ENCODE peak calls at places on chromosomes 12 and 14, in ten cellular contexts. One of them, this sample, is unnamed.

GRCh38 chr14:97021001-97021400 is 223.8 kb downstream of the VRK1 start:
- DNase-seq in C1 segment of cervical spinal cord: no peak
- DNase-seq in stimulated activated CD4-positive, alpha-beta T cell treated with anti-CD3 and anti-CD28 coated beads, Interleukin-1b, Interleukin-23, amount 100 ng/mL, for 24 hours: no peak
- DNase-seq in adrenal gland: no peak
- DNase-seq in hypothalamus: no peak
- DNase-seq in T-helper 1 cell: no peak
- DNase-seq in neural progenitor cell: no peak
- DNase-seq in GM04503: no peak
- DNase-seq in adipocyte: no peak
- DNase-seq in stimulated activated CD8-positive, alpha-beta memory T cell treated with anti-CD3 and anti-CD28 coated beads, Interleukin-7, amount 100 ng/mL, for 4 hours: no peak
- DNase-seq in this sample: no peak

GRCh38 chr14:35963209-35963608 is 137.1 kb downstream of the BRMS1L start:
- DNase-seq in adipocyte: no peak
- DNase-seq in hypothalamus: no peak
- DNase-seq in stimulated activated CD4-positive, alpha-beta T cell treated with anti-CD3 and anti-CD28 coated beads, Interleukin-1b, Interleukin-23, amount 100 ng/mL, for 24 hours: no peak
- DNase-seq in GM04503: no peak
- DNase-seq in stimulated activated CD8-positive, alpha-beta memory T cell treated with anti-CD3 and anti-CD28 coated beads, Interleukin-7, amount 100 ng/mL, for 4 hours: no peak
- DNase-seq in C1 segment of cervical spinal cord: no peak
- DNase-seq in T-helper 1 cell: no peak
- DNase-seq in adrenal gland: no peak
- DNase-seq in neural progenitor cell: peak; percentile 38
- DNase-seq in this sample: no peak

GRCh38 chr12:57367121-57367520 is 63.7 kb downstream of the R3HDM2 start:
- DNase-seq in adipocyte: peak; percentile 14
- DNase-seq in T-helper 1 cell: no peak
- DNase-seq in stimulated activated CD4-positive, alpha-beta T cell treated with anti-CD3 and anti-CD28 coated beads, Interleukin-1b, Interleukin-23, amount 100 ng/mL, for 24 hours: no peak
- DNase-seq in hypothalamus: no peak
- DNase-seq in C1 segment of cervical spinal cord: no peak
- DNase-seq in GM04503: no peak
- DNase-seq in stimulated activated CD8-positive, alpha-beta memory T cell treated with anti-CD3 and anti-CD28 coated beads, Interleukin-7, amount 100 ng/mL, for 4 hours: no peak
- DNase-seq in adrenal gland: no peak
- DNase-seq in neural progenitor cell: no peak
- DNase-seq in this sample: no peak

GRCh38 chr14:59265808-59266207 is 77.3 kb downstream of the DAAM1 start:
- DNase-seq in T-helper 1 cell: no peak
- DNase-seq in GM04503: no peak
- DNase-seq in hypothalamus: no peak
- DNase-seq in stimulated activated CD4-positive, alpha-beta T cell treated with anti-CD3 and anti-CD28 coated beads, Interleukin-1b, Interleukin-23, amount 100 ng/mL, for 24 hours: no peak
- DNase-seq in C1 segment of cervical spinal cord: no peak
- DNase-seq in neural progenitor cell: no peak
- DNase-seq in adipocyte: no peak
- DNase-seq in stimulated activated CD8-positive, alpha-beta memory T cell treated with anti-CD3 and anti-CD28 coated beads, Interleukin-7, amount 100 ng/mL, for 4 hours: peak; percentile 13
- DNase-seq in adrenal gland: no peak
- DNase-seq in this sample: peak; percentile 22

GRCh38 chr14:34665785-34666425 is 36.0 kb upstream of the SNX6 start:
- DNase-seq in hypothalamus: no peak
- DNase-seq in T-helper 1 cell: no peak
- DNase-seq in stimulated activated CD8-positive, alpha-beta memory T cell treated with anti-CD3 and anti-CD28 coated beads, Interleukin-7, amount 100 ng/mL, for 4 hours: no peak
- DNase-seq in adipocyte: peak; percentile 84
- DNase-seq in stimulated activated CD4-positive, alpha-beta T cell treated with anti-CD3 and anti-CD28 coated beads, Interleukin-1b, Interleukin-23, amount 100 ng/mL, for 24 hours: no peak
- DNase-seq in C1 segment of cervical spinal cord: no peak
- DNase-seq in adrenal gland: peak; percentile 70
- DNase-seq in GM04503: peak; percentile 54
- DNase-seq in neural progenitor cell: no peak
- DNase-seq in this sample: no peak

GRCh38 chr12:111215891-111216290 is 153.0 kb downstream of the PHETA1 start:
- DNase-seq in stimulated activated CD8-positive, alpha-beta memory T cell treated with anti-CD3 and anti-CD28 coated beads, Interleukin-7, amount 100 ng/mL, for 4 hours: no peak
- DNase-seq in hypothalamus: no peak
- DNase-seq in C1 segment of cervical spinal cord: no peak
- DNase-seq in neural progenitor cell: no peak
- DNase-seq in T-helper 1 cell: no peak
- DNase-seq in adrenal gland: no peak
- DNase-seq in adipocyte: no peak
- DNase-seq in stimulated activated CD4-positive, alpha-beta T cell treated with anti-CD3 and anti-CD28 coated beads, Interleukin-1b, Interleukin-23, amount 100 ng/mL, for 24 hours: no peak
- DNase-seq in GM04503: no peak
- DNase-seq in this sample: no peak

GRCh38 chr12:4496145-4496838 is 42.4 kb upstream of the RAD51AP1 start:
- DNase-seq in neural progenitor cell: no peak
- DNase-seq in C1 segment of cervical spinal cord: no peak
- DNase-seq in adipocyte: no peak
- DNase-seq in GM04503: no peak
- DNase-seq in hypothalamus: no peak
- DNase-seq in adrenal gland: no peak
- DNase-seq in stimulated activated CD4-positive, alpha-beta T cell treated with anti-CD3 and anti-CD28 coated beads, Interleukin-1b, Interleukin-23, amount 100 ng/mL, for 24 hours: no peak
- DNase-seq in T-helper 1 cell: no peak
- DNase-seq in stimulated activated CD8-positive, alpha-beta memory T cell treated with anti-CD3 and anti-CD28 coated beads, Interleukin-7, amount 100 ng/mL, for 4 hours: no peak
- DNase-seq in this sample: no peak

GRCh38 chr12:107032266-107032665 is 45.3 kb upstream of the MTERF2 start:
- DNase-seq in neural progenitor cell: no peak
- DNase-seq in stimulated activated CD4-positive, alpha-beta T cell treated with anti-CD3 and anti-CD28 coated beads, Interleukin-1b, Interleukin-23, amount 100 ng/mL, for 24 hours: no peak
- DNase-seq in adrenal gland: no peak
- DNase-seq in T-helper 1 cell: no peak
- DNase-seq in adipocyte: no peak
- DNase-seq in GM04503: no peak
- DNase-seq in stimulated activated CD8-positive, alpha-beta memory T cell treated with anti-CD3 and anti-CD28 coated beads, Interleukin-7, amount 100 ng/mL, for 4 hours: no peak
- DNase-seq in C1 segment of cervical spinal cord: no peak
- DNase-seq in hypothalamus: no peak
- DNase-seq in this sample: no peak